ENCODE peak calls at places on chromosomes 5 and 9, in four cellular contexts. E is A549; F is CD4-positive, CD25-positive, alpha-beta regulatory T cell; V is heart left ventricle. S is an unnamed sample.

GRCh38 chr5:150000990-150001659 is 586 bp downstream of the HMGXB3 start:
- DNase-seq in F (peak; percentile 58), E (peak; percentile 29), V (peak; percentile 43), S (peak; percentile 24)

GRCh38 chr5:161261693-161262323 is 284.7 kb downstream of the GABRB2 start:
- DNase-seq in F (no peak), V (no peak), E (no peak), S (no peak)

GRCh38 chr5:135462304-135462703 is 10.2 kb upstream of the TIFAB start:
- DNase-seq in E (peak; percentile 73), F (peak; percentile 83), V (no peak), S (no peak)

GRCh38 chr5:9324348-9325056 is 221.4 kb downstream of the SEMA5A start:
- DNase-seq in F (no peak), E (no peak), V (no peak), S (no peak)

GRCh38 chr5:142087920-142088679 is 20.5 kb upstream of the NDFIP1 start:
- DNase-seq in F (peak; percentile 37), V (no peak), E (no peak), S (no peak)

GRCh38 chr5:111512026-111512405 is 319 bp downstream of the STARD4 start:
- DNase-seq in F (no peak), V (no peak), E (peak; percentile 34), S (no peak)

GRCh38 chr9:128420651-128421473 is at the start of gene CERCAM:
- DNase-seq in F (peak; percentile 18), V (peak; percentile 68), E (peak; percentile 49), S (peak; percentile 80)

GRCh38 chr9:121909111-121909510 is 184.0 kb downstream of the TTLL11 start:
- DNase-seq in V (no peak), E (no peak), F (no peak), S (no peak)

GRCh38 chr5:143105216-143105905 is 298.1 kb downstream of the NR3C1 start:
- DNase-seq in E (no peak), V (no peak), F (no peak), S (no peak)

GRCh38 chr5:95842955-95843544 is 20.5 kb upstream of the GLRX start:
- DNase-seq in E (peak; percentile 38), F (peak; percentile 80), V (peak; percentile 79), S (no peak)

GRCh38 chr9:99713838-99714306 is 107.8 kb upstream of the NR4A3 start:
- DNase-seq in V (no peak), E (no peak), F (no peak), S (no peak)

GRCh38 chr5:102930244-102930643 is 175.1 kb downstream of the PAM start:
- DNase-seq in V (no peak), F (no peak), E (no peak), S (no peak)

GRCh38 chr5:135310328-135310989 is 88.6 kb downstream of the MACROH2A1 start:
- DNase-seq in F (peak; percentile 93), E (no peak), V (no peak), S (no peak)

GRCh38 chr5:81850932-81851331 is 100.0 kb upstream of the SSBP2 start:
- DNase-seq in F (no peak), E (no peak), V (no peak), S (no peak)

GRCh38 chr9:135032868-135033460 is 54.5 kb upstream of the OLFM1 start:
- DNase-seq in E (no peak), V (no peak), F (no peak), S (no peak)

GRCh38 chr9:23555849-23556248 is 270.2 kb downstream of the ELAVL2 start:
- DNase-seq in V (no peak), F (no peak), E (no peak), S (no peak)

GRCh38 chr5:142366007-142366406 is 41.2 kb upstream of the SPRY4 start:
- DNase-seq in E (no peak), F (no peak), V (no peak), S (no peak)

GRCh38 chr5:139668924-139669680 is 21.0 kb downstream of the CXXC5 start:
- DNase-seq in F (no peak), V (no peak), E (no peak), S (no peak)
- H3K4me3 ChIP-seq in F (peak overlapping the region; percentile 57), V (peak overlapping the region; percentile 62), E (no peak overlapping the region), S (peak overlapping the region; percentile 44)

GRCh38 chr9:14320272-14321245 is 6.6 kb upstream of the NFIB start:
- DNase-seq in V (no peak), F (no peak), E (peak; percentile 66), S (no peak)
- H3K4me3 ChIP-seq in V (peak overlapping the region; percentile 84), F (no peak overlapping the region), E (peak overlapping the region; percentile 60), S (peak overlapping the region; percentile 68)

GRCh38 chr5:180608572-180609310 is 17.4 kb upstream of the SCGB3A1 start:
- DNase-seq in V (peak; percentile 18), E (no peak), F (no peak), S (no peak)
- H3K4me3 ChIP-seq in V (no peak overlapping the region), E (no peak overlapping the region), F (no peak overlapping the region), S (no peak overlapping the region)

DNA sequence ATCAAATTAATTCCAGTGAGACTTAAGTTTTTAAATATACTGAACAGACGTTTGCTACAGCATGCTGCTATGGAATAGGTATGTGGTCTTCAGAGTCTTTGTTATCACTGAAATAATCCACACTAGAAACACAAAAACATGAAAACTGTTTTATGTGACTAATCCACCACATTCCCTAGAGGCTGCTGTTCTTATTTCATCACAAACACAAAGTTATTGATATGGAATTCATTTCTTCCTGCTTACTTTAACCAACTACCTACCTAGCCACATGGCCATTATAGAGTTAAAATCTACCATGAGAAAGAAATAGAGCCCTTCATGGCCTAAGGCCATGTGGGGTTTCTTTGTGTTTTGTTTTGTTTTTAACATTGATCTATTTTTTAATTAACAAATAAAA is 232.3 kb upstream of the PTGER4 start:
- DNase-seq in E (no peak), F (no peak), V (no peak), S (no peak)
- H3K4me3 ChIP-seq in E (no peak overlapping the region), F (no peak overlapping the region), V (no peak overlapping the region), S (no peak overlapping the region)

DNA sequence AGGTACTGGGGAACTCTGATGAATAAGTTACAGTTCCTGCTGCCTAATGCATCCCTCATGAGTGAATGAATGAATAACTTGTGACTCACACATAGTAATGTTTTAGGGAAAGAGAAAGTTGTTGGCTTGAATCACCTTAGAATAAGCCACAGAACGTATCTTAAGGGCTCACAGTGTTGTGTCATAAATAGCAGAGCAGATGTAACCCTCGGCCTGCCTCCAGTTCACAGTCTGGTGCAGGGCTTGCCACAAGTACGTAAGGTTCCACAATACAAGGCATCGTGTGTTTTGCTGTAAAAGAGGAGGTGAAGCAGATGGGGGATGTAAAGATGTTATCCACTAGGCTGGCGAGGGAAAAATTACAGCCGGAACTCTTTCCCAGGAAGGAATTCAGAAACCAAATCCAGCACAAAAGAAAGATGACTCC is 218.7 kb downstream of the TRPM3 start:
- DNase-seq in F (no peak), E (peak; percentile 31), V (peak; percentile 49), S (no peak)
- H3K4me3 ChIP-seq in F (no peak overlapping the region), E (no peak overlapping the region), V (no peak overlapping the region), S (no peak overlapping the region)

GRCh38 chr5:1885476-1885755 is 2.7 kb upstream of the IRX4 start:
- DNase-seq in F (no peak), V (peak; percentile 26), E (no peak), S (no peak)
- H3K4me3 ChIP-seq in F (no peak overlapping the region), V (peak overlapping the region; percentile 69), E (no peak overlapping the region), S (no peak overlapping the region)

DNA sequence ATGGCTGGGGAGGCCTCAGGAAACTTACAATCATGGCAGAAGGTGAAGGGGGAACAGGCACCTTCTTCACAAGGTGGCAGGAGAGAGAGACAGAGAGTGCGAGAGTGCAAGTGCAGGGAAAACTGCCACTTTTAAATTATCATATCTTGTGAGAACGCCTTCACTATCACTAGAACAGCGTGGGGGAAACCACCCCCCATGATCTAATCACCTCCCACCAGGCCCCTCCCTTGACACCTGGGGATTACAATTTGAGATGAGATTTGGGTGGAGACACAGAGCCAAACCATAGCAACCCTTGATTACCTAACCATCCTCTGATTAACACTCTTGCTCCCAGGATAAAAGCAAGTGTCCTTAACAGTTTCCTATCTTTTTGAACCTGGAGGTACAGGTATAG is 21.1 kb downstream of the ADAMTS19 start:
- DNase-seq in F (no peak), V (no peak), E (no peak), S (no peak)
- H3K4me3 ChIP-seq in F (no peak overlapping the region), V (no peak overlapping the region), E (no peak overlapping the region), S (no peak overlapping the region)

GRCh38 chr9:109705515-109705914 is 74.5 kb upstream of the PALM2AKAP2 start:
- DNase-seq in E (peak; percentile 46), V (no peak), F (no peak), S (no peak)

GRCh38 chr9:109709881-109710280 is 70.1 kb upstream of the PALM2AKAP2 start:
- DNase-seq in V (no peak), E (no peak), F (no peak), S (no peak)

GRCh38 chr9:109704546-109704945 is 75.5 kb upstream of the PALM2AKAP2 start:
- DNase-seq in F (no peak), V (no peak), E (no peak), S (no peak)

GRCh38 chr9:109708507-109708945 is 71.5 kb upstream of the PALM2AKAP2 start:
- DNase-seq in F (no peak), V (no peak), E (no peak), S (no peak)

DNA sequence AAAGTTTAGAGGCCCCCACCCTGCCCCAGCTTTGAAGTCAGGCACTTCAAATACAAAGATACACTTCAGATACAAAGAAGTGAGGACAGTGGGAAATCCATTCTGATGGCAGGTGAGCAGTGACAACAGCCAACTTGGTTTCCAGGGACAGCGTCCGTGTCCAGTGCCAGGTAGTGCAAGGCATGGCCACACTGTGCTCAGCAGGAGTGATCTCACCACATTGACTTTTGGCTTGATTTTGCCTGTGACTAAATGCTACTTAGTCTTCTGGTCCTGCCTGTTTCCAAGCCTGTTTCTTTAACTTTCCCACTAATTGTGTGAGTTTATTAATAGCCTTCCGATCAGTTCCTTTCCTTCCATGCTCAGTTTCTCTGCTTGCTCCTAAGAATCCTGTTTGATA is 72.6 kb upstream of the PALM2AKAP2 start:
- DNase-seq in F (no peak), V (peak; percentile 54), E (no peak), S (no peak)
- H3K4me3 ChIP-seq in F (no peak overlapping the region), V (no peak overlapping the region), E (no peak overlapping the region), S (no peak overlapping the region)

GRCh38 chr5:74543162-74543995 is 97.1 kb downstream of the ENC1 start:
- DNase-seq in V (no peak), E (peak; percentile 82), F (no peak), S (no peak)
- H3K4me3 ChIP-seq in V (no peak overlapping the region), E (peak overlapping the region; percentile 5), F (no peak overlapping the region), S (no peak overlapping the region)

S was measured in ovary.